ENCODE peak calls at places on chromosomes 1 and 21, in ten cellular contexts. H, N, F, Q, X, R, Z, V, G and J are unnamed samples.

GRCh38 chr1:64019818-64020217 is 183.6 kb upstream of the UBE2U start:
- DNase-seq in H (peak), V (peak), Z (no peak), F (peak), N (no peak), X (no peak), G (no peak), Q (no peak), R (peak), J (no peak)

GRCh38 chr1:230713915-230714764 is at the start of gene AGT:
- DNase-seq in N (no peak), Z (no peak), X (peak), V (peak), Q (no peak), R (peak), G (peak), H (peak), F (no peak), J (no peak)

GRCh38 chr1:202249846-202250245 is 56.2 kb downstream of the LGR6 start:
- DNase-seq in X (no peak), H (peak), F (no peak), Q (no peak), N (no peak), V (no peak), G (peak), R (peak), Z (no peak), J (peak)

GRCh38 chr1:14339288-14339687 is 259.2 kb upstream of the KAZN start:
- DNase-seq in V (no peak), F (no peak), Q (no peak), R (no peak), H (peak), Z (no peak), X (no peak), N (no peak), G (no peak), J (no peak)

GRCh38 chr1:107652976-107653375 is 312.0 kb downstream of the VAV3 start:
- DNase-seq in F (no peak), N (no peak), Z (no peak), V (no peak), H (peak), X (no peak), Q (no peak), R (no peak), G (no peak), J (no peak)

GRCh38 chr1:246825557-246826175 is 101.5 kb downstream of the SCCPDH start:
- DNase-seq in R (no peak), H (no peak), F (no peak), Z (no peak), V (no peak), G (no peak), N (no peak), X (no peak), Q (no peak), J (no peak)

GRCh38 chr21:42081138-42081537 is 10.0 kb downstream of the UMODL1 start:
- DNase-seq in H (peak), R (no peak), V (peak), G (no peak), F (no peak), Q (no peak), N (no peak), Z (no peak), X (no peak), J (peak)

GRCh38 chr1:38073926-38074677 is 27.5 kb upstream of the POU3F1 start:
- DNase-seq in F (no peak), X (no peak), N (no peak), Z (no peak), R (no peak), V (no peak), G (no peak), H (no peak), Q (no peak), J (no peak)

GRCh38 chr1:243855616-243856318 is 5.7 kb upstream of the AKT3 start:
- DNase-seq in H (no peak), X (no peak), V (no peak), Z (no peak), F (no peak), R (no peak), N (no peak), Q (no peak), G (no peak), J (no peak)

GRCh38 chr1:68506386-68506785 is 9.5 kb upstream of the DEPDC1 start:
- DNase-seq in N (no peak), Q (no peak), V (no peak), F (no peak), X (no peak), Z (no peak), R (no peak), H (peak), G (no peak), J (no peak)

GRCh38 chr1:32902535-32902920 is 1.3 kb upstream of the TMEM54 start:
- DNase-seq in V (no peak), H (no peak), R (no peak), Q (no peak), N (no peak), X (no peak), F (no peak), G (no peak), Z (no peak), J (peak)

GRCh38 chr21:20811702-20812101 is 186.5 kb upstream of the NCAM2 start:
- DNase-seq in G (no peak), H (no peak), R (no peak), Q (no peak), N (no peak), X (no peak), V (no peak), F (no peak), Z (no peak), J (no peak)

GRCh38 chr1:32250893-32251716 is at the start of gene LCK:
- DNase-seq in N (no peak), X (no peak), V (no peak), F (peak), G (no peak), Z (no peak), R (no peak), Q (no peak), H (no peak), J (peak)

GRCh38 chr1:221097479-221098281 is 218.4 kb downstream of the HLX start:
- DNase-seq in F (no peak), N (no peak), X (no peak), G (no peak), R (peak), Z (no peak), V (peak), H (peak), Q (no peak), J (no peak)

GRCh38 chr1:7008331-7008730 is 223.1 kb downstream of the CAMTA1 start:
- DNase-seq in N (no peak), R (no peak), V (no peak), Z (no peak), H (no peak), F (no peak), G (peak), X (no peak), Q (no peak), J (no peak)

GRCh38 chr1:22712502-22713271 is 2.0 kb downstream of the EPHB2 start:
- DNase-seq in F (no peak), Z (no peak), Q (peak), H (no peak), G (no peak), N (no peak), V (no peak), R (peak), X (no peak), J (no peak)

GRCh38 chr1:117825414-117825813 is 104.0 kb downstream of the GDAP2 start:
- DNase-seq in G (no peak), R (peak), Q (no peak), H (peak), N (no peak), X (no peak), F (no peak), Z (no peak), V (no peak), J (no peak)

GRCh38 chr1:27418326-27418761 is 25.9 kb downstream of the GPR3 start:
- DNase-seq in H (peak), V (peak), G (peak), X (peak), Q (peak), F (no peak), N (no peak), Z (no peak), R (peak), J (peak)

GRCh38 chr1:65812065-65812464 is 19.4 kb downstream of the PDE4B start:
- DNase-seq in G (peak), H (peak), X (no peak), V (peak), F (peak), Q (peak), R (peak), Z (peak), N (no peak), J (no peak)

GRCh38 chr1:226637147-226637935 is 88.8 kb downstream of the STUM start:
- DNase-seq in V (no peak), H (no peak), Z (no peak), X (no peak), N (no peak), G (peak), Q (peak), F (no peak), R (no peak), J (peak)

GRCh38 chr1:26477446-26478152 is 5.4 kb downstream of the HMGN2 start:
- DNase-seq in N (no peak), G (no peak), Q (no peak), Z (no peak), F (peak), R (no peak), H (peak), X (no peak), V (peak), J (no peak)

GRCh38 chr1:44296794-44297193 is 58.3 kb downstream of the ERI3 start:
- DNase-seq in Q (no peak), H (no peak), G (no peak), R (no peak), X (no peak), V (no peak), N (no peak), F (no peak), Z (no peak), J (no peak)

GRCh38 chr1:30968220-30968971 is 59.8 kb upstream of the SDC3 start:
- DNase-seq in X (no peak), F (no peak), R (no peak), V (no peak), Q (no peak), N (peak), G (no peak), H (no peak), Z (peak), J (no peak)

GRCh38 chr1:148162363-148162762 is 10.3 kb upstream of the NBPF11 start:
- DNase-seq in N (no peak), Q (no peak), V (no peak), R (no peak), Z (no peak), G (no peak), X (no peak), F (no peak), H (no peak), J (no peak)

GRCh38 chr1:244327533-244327932 is 124.2 kb downstream of the ADSS2 start:
- DNase-seq in Q (no peak), G (no peak), H (no peak), R (no peak), V (no peak), N (no peak), Z (no peak), X (no peak), F (no peak), J (no peak)

GRCh38 chr1:85379203-85380136 is 85.5 kb downstream of the DDAH1 start:
- DNase-seq in G (no peak), R (no peak), X (no peak), Q (no peak), V (peak), F (no peak), N (no peak), H (no peak), Z (no peak), J (no peak)

GRCh38 chr1:111565957-111566356 is 53.6 kb upstream of the RAP1A start:
- DNase-seq in V (peak), Z (no peak), X (no peak), G (no peak), Q (no peak), R (no peak), H (peak), F (no peak), N (no peak), J (no peak)

GRCh38 chr1:41238311-41239094 is 3.6 kb downstream of the SCMH1 start:
- DNase-seq in V (peak), H (peak), X (no peak), N (no peak), Q (peak), R (peak), Z (no peak), G (no peak), F (no peak), J (no peak)

GRCh38 chr1:207659545-207660148 is 14.7 kb downstream of the CR1L start:
- DNase-seq in F (no peak), N (peak), H (no peak), V (no peak), Z (no peak), G (no peak), Q (no peak), X (no peak), R (no peak), J (no peak)

GRCh38 chr1:235073968-235074334 is 54.7 kb downstream of the TOMM20 start:
- DNase-seq in N (peak), Q (no peak), R (no peak), F (no peak), X (no peak), V (no peak), G (no peak), Z (peak), H (no peak), J (peak)

GRCh38 chr1:167322483-167322882 is 101.8 kb downstream of the POU2F1 start:
- DNase-seq in Z (no peak), R (no peak), X (no peak), H (no peak), G (no peak), V (no peak), F (no peak), Q (no peak), N (no peak), J (no peak)

GRCh38 chr1:34904236-34905097 is 25.0 kb downstream of the DLGAP3 start:
- DNase-seq in V (no peak), Q (no peak), X (no peak), Z (no peak), F (no peak), H (no peak), G (no peak), R (no peak), N (no peak), J (no peak)

GRCh38 chr1:232635279-232635678 is 5.3 kb upstream of the SIPA1L2 start:
- DNase-seq in Z (no peak), Q (no peak), G (no peak), H (no peak), V (no peak), R (no peak), X (no peak), F (no peak), N (no peak), J (no peak)

GRCh38 chr1:230127105-230128054 is 60.3 kb downstream of the GALNT2 start:
- DNase-seq in V (no peak), N (no peak), G (no peak), H (no peak), R (no peak), Z (no peak), Q (no peak), F (peak), X (no peak), J (no peak)